ENCODE peak calls at places on chromosomes 2 and 18, in six cellular contexts. P, C, Q, M, F and I are unnamed samples.

GRCh38 chr2:96867756-96868554 is 1.9 kb downstream of the SEMA4C start:
- DNase-seq in M (peak), P (no peak), C (no peak), F (no peak), Q (peak), I (no peak)

GRCh38 chr2:27752551-27753237 is 18.8 kb upstream of the MRPL33 start:
- DNase-seq in P (peak), F (no peak), M (no peak), Q (no peak), C (no peak), I (no peak)

GRCh38 chr18:47718646-47719045 is 211.8 kb downstream of the SMAD2 start:
- DNase-seq in C (no peak), P (no peak), Q (no peak), F (no peak), M (no peak), I (no peak)

GRCh38 chr2:33477473-33478468 is 1.3 kb downstream of the RASGRP3 start:
- DNase-seq in P (peak), M (no peak), Q (peak), C (no peak), F (peak), I (no peak)

GRCh38 chr2:68849579-68850030 is 21.6 kb downstream of the BMP10 start:
- DNase-seq in Q (no peak), M (peak), C (peak), P (no peak), F (no peak), I (no peak)

GRCh38 chr2:102037681-102038080 is 45.9 kb downstream of the IL1R2 start:
- DNase-seq in M (peak), C (peak), P (no peak), Q (peak), F (no peak), I (no peak)

GRCh38 chr2:33518200-33518599 is 41.8 kb downstream of the RASGRP3 start:
- DNase-seq in Q (no peak), M (no peak), F (no peak), C (no peak), P (no peak), I (no peak)

GRCh38 chr18:49016648-49017539 is 66.1 kb upstream of the SMAD7 start:
- DNase-seq in F (no peak), P (peak), Q (peak), M (peak), C (peak), I (no peak)

GRCh38 chr2:117985092-117985491 is 28.8 kb downstream of the CCDC93 start:
- DNase-seq in P (peak), C (no peak), M (no peak), F (no peak), Q (no peak), I (no peak)

GRCh38 chr2:23495661-23496114 is 110.7 kb downstream of the KLHL29 start:
- DNase-seq in M (no peak), P (no peak), F (no peak), C (no peak), Q (no peak), I (no peak)

GRCh38 chr2:84840306-84840705 is 40.6 kb downstream of the TRABD2A start:
- DNase-seq in P (no peak), C (peak), M (no peak), F (no peak), Q (no peak), I (no peak)

GRCh38 chr18:68925268-68925667 is 127.4 kb downstream of the CCDC102B start:
- DNase-seq in P (peak), F (no peak), C (no peak), M (peak), Q (peak), I (no peak)

GRCh38 chr18:74456409-74457042 is 582 bp downstream of the DIPK1C start:
- DNase-seq in M (no peak), Q (no peak), F (no peak), C (no peak), P (peak), I (no peak)

GRCh38 chr2:217653240-217653639 is 349.6 kb downstream of the TNS1 start:
- DNase-seq in F (no peak), M (peak), C (peak), Q (peak), P (no peak), I (peak)

GRCh38 chr2:38876407-38876806 is 631 bp downstream of the MORN2 start:
- DNase-seq in P (peak), F (no peak), Q (no peak), C (no peak), M (no peak), I (no peak)

GRCh38 chr18:6741290-6741689 is 11.8 kb downstream of the ARHGAP28 start:
- DNase-seq in F (no peak), M (peak), Q (peak), P (no peak), C (peak), I (no peak)

GRCh38 chr2:9954136-9954535 is 2.6 kb downstream of the GRHL1 start:
- DNase-seq in P (no peak), F (no peak), Q (no peak), M (peak), C (no peak), I (no peak)

GRCh38 chr2:88654714-88655113 is 27.4 kb upstream of the EIF2AK3 start:
- DNase-seq in P (no peak), Q (peak), F (no peak), C (peak), M (peak), I (no peak)

GRCh38 chr2:43323810-43324588 is 97.6 kb upstream of the ZFP36L2 start:
- DNase-seq in Q (no peak), P (no peak), C (no peak), M (no peak), F (no peak), I (no peak)

GRCh38 chr2:172480301-172481218 is 53.2 kb downstream of the ITGA6 start:
- DNase-seq in C (peak), M (peak), Q (peak), P (no peak), F (no peak), I (no peak)

GRCh38 chr2:27863146-27863545 is 27.0 kb downstream of the RBKS start:
- DNase-seq in P (no peak), Q (no peak), F (no peak), M (no peak), C (no peak), I (no peak)

GRCh38 chr2:68188831-68189230 is 31.1 kb downstream of the PNO1 start:
- DNase-seq in M (no peak), P (no peak), Q (no peak), F (no peak), C (no peak), I (no peak)

GRCh38 chr2:38074047-38074774 is 1.7 kb downstream of the CYP1B1 start:
- DNase-seq in F (no peak), P (peak), Q (no peak), C (no peak), M (no peak), I (no peak)

GRCh38 chr2:237670641-237671040 is 43.3 kb downstream of the LRRFIP1 start:
- DNase-seq in P (no peak), F (no peak), Q (no peak), C (no peak), M (no peak), I (no peak)

GRCh38 chr18:60350975-60351374 is 21.6 kb downstream of the MC4R start:
- DNase-seq in P (no peak), M (no peak), F (no peak), Q (no peak), C (no peak), I (no peak)

GRCh38 chr2:109350526-109350925 is 221.5 kb downstream of the SH3RF3 start:
- DNase-seq in M (no peak), C (no peak), Q (no peak), F (no peak), P (no peak), I (no peak)

GRCh38 chr2:43142921-43143438 is 83.4 kb downstream of the ZFP36L2 start:
- DNase-seq in C (no peak), M (no peak), F (peak), P (no peak), Q (no peak), I (no peak)

GRCh38 chr2:233691443-233692433 is 952 bp upstream of the UGT1A6 start:
- DNase-seq in C (no peak), M (no peak), F (no peak), P (no peak), Q (no peak), I (no peak)

GRCh38 chr2:106197878-106198277 is 3.8 kb upstream of the UXS1 start:
- DNase-seq in M (peak), Q (peak), P (no peak), C (peak), F (no peak), I (no peak)

GRCh38 chr2:217964255-217964654 is 38.5 kb downstream of the TNS1 start:
- DNase-seq in M (no peak), Q (peak), P (no peak), C (no peak), F (no peak), I (no peak)

GRCh38 chr2:233250985-233251305 is 528 bp upstream of the ATG16L1 start:
- DNase-seq in M (no peak), F (no peak), C (no peak), Q (no peak), P (no peak), I (no peak)

GRCh38 chr2:197079414-197079813 is 152.9 kb upstream of the PGAP1 start:
- DNase-seq in F (no peak), M (peak), P (no peak), Q (peak), C (peak), I (no peak)

GRCh38 chr2:193584522-193584938 is 1389.8 kb upstream of the TMEFF2 start:
- DNase-seq in P (peak), C (peak), M (no peak), F (peak), Q (peak), I (peak)

GRCh38 chr2:73282924-73283544 is 1.2 kb downstream of the FBXO41 start:
- DNase-seq in C (no peak), M (no peak), F (peak), Q (no peak), P (peak), I (no peak)
- TF ChIP-seq CTCF in C (no peak), M (no peak), F (peak), Q (no peak), P (no peak), I (no peak)

DNA sequence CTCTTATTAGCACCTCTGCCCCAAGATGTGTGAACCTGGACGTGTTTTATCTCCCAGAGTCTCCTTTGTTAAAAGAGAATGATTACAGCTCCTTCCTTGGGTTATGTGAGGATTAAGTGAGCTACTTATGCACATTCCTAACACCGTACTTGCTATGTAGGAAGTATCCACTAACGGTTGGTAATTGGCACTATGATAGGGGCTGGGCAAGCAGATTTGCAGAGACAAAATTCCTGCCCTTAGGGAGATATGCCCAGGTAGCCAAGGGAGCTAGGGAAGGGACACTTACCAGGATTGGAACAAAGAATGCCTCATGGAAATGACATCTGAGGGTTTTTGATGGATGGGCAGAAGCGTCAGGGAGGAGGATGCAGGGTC is 11.5 kb upstream of the ALPK2 start:
- DNase-seq in Q (no peak), P (peak), F (no peak), M (no peak), C (no peak), I (no peak)
- H3K4me3 ChIP-seq in Q (no peak), P (no peak), F (no peak), M (no peak), C (no peak), I (no peak)

DNA sequence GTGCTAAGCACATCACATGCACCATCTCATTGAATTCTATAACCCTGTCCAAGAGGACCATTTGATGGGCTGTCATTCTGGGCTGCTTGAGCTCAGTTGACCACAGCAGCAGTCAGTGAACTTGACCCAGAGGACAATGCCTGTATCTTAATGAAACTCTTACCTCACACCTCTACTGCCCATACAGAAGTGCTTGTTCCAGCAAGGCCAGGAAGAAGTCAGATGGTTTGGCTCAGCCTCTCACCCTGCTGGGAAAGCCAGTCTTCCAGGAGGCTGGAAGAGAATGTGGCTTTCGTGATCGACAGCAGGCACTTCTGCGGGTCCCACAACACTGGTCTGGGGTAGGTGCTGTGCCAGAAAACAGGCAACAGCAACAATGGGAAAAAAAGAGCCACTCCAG is 47.3 kb downstream of the CFAP221 start:
- DNase-seq in F (no peak), Q (no peak), C (no peak), P (no peak), M (no peak), I (no peak)
- TF ChIP-seq CTCF in F (no peak), Q (no peak), C (no peak), P (no peak), M (no peak), I (no peak)

DNA sequence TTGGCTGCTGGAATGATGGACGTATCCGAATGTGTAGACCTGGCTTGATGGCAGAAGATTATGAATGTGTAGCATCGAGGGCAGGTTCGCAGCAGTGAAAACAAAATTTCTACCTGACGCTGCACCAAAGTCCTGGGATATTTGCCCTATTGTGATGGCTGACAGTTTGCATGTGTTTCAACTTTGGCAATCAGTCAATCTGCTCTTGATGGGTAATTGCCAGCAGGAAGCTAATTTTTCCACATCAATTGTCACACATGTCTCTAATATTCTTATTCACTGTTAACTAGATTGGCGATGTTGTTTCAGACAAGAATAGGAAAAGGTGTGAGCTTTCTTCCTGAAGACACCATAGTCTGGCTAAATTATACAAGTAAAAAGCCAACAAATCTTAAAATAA is 821.3 kb downstream of the LRRTM4 start:
- DNase-seq in F (no peak), C (no peak), M (no peak), P (no peak), Q (no peak), I (no peak)
- H3K4me3 ChIP-seq in F (no peak), C (no peak), M (no peak), P (no peak), Q (no peak), I (no peak)

GRCh38 chr2:73920577-73921545 is 5.8 kb upstream of the DGUOK start:
- DNase-seq in C (no peak), M (peak), F (peak), Q (no peak), P (peak), I (no peak)
- TF ChIP-seq CTCF in C (no peak), M (peak), F (peak), Q (peak), P (peak), I (no peak)

DNA sequence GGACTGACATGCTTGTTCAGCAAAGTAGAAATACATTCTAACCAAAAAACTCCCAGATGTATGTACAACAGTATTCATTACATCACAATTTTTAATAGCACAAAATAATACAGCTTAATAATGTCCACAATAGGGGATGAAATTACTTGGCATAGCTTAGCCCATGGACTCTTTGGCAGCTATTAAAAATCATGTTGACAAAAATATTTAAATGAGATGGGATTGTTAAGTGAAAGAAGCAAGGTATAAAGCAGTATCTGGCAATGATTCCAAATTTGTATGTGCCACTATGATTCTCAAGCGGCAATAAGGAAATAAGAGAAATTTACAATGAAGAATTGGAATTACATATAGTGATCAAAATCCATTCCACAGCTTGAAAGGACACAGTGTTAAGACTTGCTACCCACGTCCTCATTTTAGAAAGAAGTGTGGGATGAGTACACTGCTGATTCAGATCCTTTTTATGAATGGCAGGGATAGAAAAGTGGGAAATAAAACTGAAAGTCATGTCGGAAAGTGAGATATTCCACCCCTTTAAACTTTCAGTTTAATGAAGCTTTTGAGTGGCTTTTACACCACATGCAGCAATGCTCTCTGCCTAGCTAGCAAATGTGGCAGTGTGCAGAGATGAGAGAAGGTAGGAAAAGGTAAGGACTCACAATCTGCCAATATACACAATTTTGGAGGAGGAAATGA is 2.4 kb downstream of the GAREM1 start:
- DNase-seq in P (no peak), M (no peak), F (no peak), C (no peak), Q (no peak), I (no peak)
- H3K4me3 ChIP-seq in P (peak), M (no peak), F (peak), C (no peak), Q (peak), I (no peak)

GRCh38 chr2:54284801-54285200 is 28.8 kb upstream of the TSPYL6 start:
- DNase-seq in F (no peak), Q (no peak), M (no peak), C (no peak), P (no peak), I (no peak)

GRCh38 chr2:54274781-54275242 is 18.8 kb upstream of the TSPYL6 start:
- DNase-seq in Q (peak), M (peak), F (peak), C (peak), P (no peak), I (no peak)

GRCh38 chr2:54275541-54275940 is 19.5 kb upstream of the TSPYL6 start:
- DNase-seq in P (no peak), F (no peak), C (no peak), M (no peak), Q (no peak), I (no peak)

GRCh38 chr2:54279385-54279784 is 23.4 kb upstream of the TSPYL6 start:
- DNase-seq in P (no peak), C (no peak), Q (no peak), F (no peak), M (no peak), I (no peak)
- TF ChIP-seq CTCF in P (peak), C (peak), Q (peak), F (no peak), M (no peak), I (no peak)

DNA sequence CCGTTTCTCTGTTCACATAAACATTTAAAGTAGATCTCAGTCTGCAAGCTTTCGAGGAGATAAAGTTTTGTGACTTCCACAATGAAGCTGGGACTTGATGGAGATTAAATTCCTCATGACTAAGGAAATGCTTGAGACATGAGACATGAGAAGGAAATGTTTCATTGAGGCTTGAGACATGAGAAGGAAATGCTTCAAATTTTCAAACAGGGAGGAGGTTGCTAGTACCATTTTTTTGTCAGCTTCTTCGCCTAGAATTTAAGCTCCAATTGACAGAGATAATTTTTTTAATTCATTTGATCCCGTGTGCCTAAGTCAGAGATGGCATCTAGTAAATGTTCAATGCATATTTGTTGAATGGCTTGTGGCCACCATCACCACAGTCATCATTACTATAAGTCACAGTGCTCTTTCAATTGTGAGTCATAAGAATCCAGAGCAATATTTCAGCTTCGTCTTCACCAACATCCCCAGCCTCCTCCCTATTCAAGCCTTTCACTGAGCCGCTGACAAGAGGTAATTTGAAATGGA is 543 bp upstream of the MARCHF4 start:
- DNase-seq in Q (peak), P (no peak), F (no peak), M (peak), C (peak), I (no peak)
- H3K4me3 ChIP-seq in Q (peak), P (peak), F (no peak), M (peak), C (peak), I (no peak)